ENCODE peak calls at places on chromosomes 11 and 22, in four cellular contexts. F is heart right ventricle, T is IMR-90, D is tibial nerve. A is an unnamed sample. For H3K9me3, the result is how much of the 10 kb centered on the place peaks cover.

GRCh38 chr11:1750840-1751520 is 585 bp upstream of the IFITM10 start:
- DNase-seq in F (no peak), T (no peak), D (no peak), A (peak)

GRCh38 chr11:64224151-64224890 is 1.7 kb downstream of the TRPT1 start:
- DNase-seq in F (no peak), T (no peak), D (no peak), A (no peak)

GRCh38 chr11:126477526-126478275 is 122.2 kb downstream of the ST3GAL4 start:
- DNase-seq in F (no peak), T (no peak), D (no peak), A (no peak)

GRCh38 chr11:17740649-17741235 is 6.2 kb downstream of the KCNC1 start:
- DNase-seq in F (no peak), T (no peak), D (no peak), A (no peak)

GRCh38 chr22:21108379-21109115 is 62.8 kb downstream of the LRRC74B start:
- DNase-seq in F (no peak), T (no peak), D (no peak), A (no peak)

GRCh38 chr11:33633251-33634003 is 67.2 kb downstream of the C11orf91 start:
- DNase-seq in F (no peak), T (peak), D (no peak), A (no peak)

GRCh38 chr11:128291835-128292234 is 295.5 kb downstream of the ETS1 start:
- DNase-seq in F (no peak), T (no peak), D (no peak), A (no peak)

GRCh38 chr11:2314136-2314524 is 12.3 kb downstream of the TSPAN32 start:
- DNase-seq in F (no peak), T (no peak), D (no peak), A (peak)

GRCh38 chr22:22070371-22070824 is 87.8 kb upstream of the TOP3B start:
- DNase-seq in F (no peak), T (no peak), D (no peak), A (no peak)

GRCh38 chr11:128336203-128336602 is 251.2 kb downstream of the ETS1 start:
- DNase-seq in F (peak), T (peak), D (no peak), A (peak)

GRCh38 chr22:32558681-32559355 is 84.2 kb downstream of the FBXO7 start:
- DNase-seq in F (no peak), T (peak), D (peak), A (no peak)

DNA sequence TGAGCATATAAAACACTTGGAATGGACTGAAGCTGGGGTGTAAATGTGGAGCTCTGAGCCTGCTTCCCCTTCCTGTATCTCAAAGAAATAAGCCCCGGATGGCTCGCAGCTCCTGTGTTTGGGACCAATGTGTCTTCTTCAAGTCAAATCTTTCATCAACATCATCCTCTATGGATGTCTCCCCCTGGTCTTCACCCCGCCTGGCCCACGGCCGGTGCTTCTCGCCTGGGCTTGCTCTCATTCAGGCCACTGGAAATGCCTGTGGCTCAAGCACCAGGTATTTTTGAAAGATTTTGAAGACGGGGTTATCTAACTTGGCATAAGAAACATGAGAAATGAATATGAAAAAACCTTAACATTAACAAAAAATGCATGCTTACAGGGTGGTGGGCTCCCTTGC is 769.8 kb downstream of the BRD1 start:
- DNase-seq in F (no peak), T (no peak), D (no peak), A (no peak)
- H3K9me3 ChIP-seq in F (under half), T (under half), D (under half), A (under half)

GRCh38 chr11:67375320-67376021 is 2.1 kb upstream of the CLCF1 start:
- DNase-seq in F (no peak), T (no peak), D (no peak), A (no peak)

GRCh38 chr11:67376873-67377808 is 3.7 kb upstream of the CLCF1 start:
- DNase-seq in F (no peak), T (no peak), D (no peak), A (no peak)

GRCh38 chr11:67376421-67376820 is 3.0 kb upstream of the CLCF1 start:
- DNase-seq in F (no peak), T (no peak), D (no peak), A (no peak)

GRCh38 chr11:67374571-67375276 is 1.3 kb upstream of the CLCF1 start:
- DNase-seq in F (no peak), T (no peak), D (no peak), A (no peak)

GRCh38 chr11:67376022-67376386 is 2.6 kb upstream of the CLCF1 start:
- DNase-seq in F (no peak), T (no peak), D (no peak), A (no peak)
- H3K4me3 ChIP-seq in F (no peak), T (no peak), D (no peak), A (no peak)

GRCh38 chr11:122910775-122911174 is 28.2 kb downstream of the JHY start:
- DNase-seq in F (no peak), T (peak), D (no peak), A (no peak)
- TF ChIP-seq CTCF in F (peak), T (peak), D (peak), A (no peak)

GRCh38 chr22:47372111-47372581 is 609.7 kb downstream of the TBC1D22A start:
- DNase-seq in F (no peak), T (no peak), D (no peak), A (peak)
- H3K9me3 ChIP-seq in F (under half), T (under half), D (under half), A (under half)

GRCh38 chr11:705646-706438 is at the start of gene EPS8L2:
- DNase-seq in F (no peak), T (no peak), D (no peak), A (peak)
- H3K4me3 ChIP-seq in F (peak), T (peak), D (peak), A (peak)

GRCh38 chr22:27769012-27769411 is 32.5 kb downstream of the MN1 start:
- DNase-seq in F (no peak), T (no peak), D (no peak), A (no peak)
- TF ChIP-seq CTCF in F (no peak), T (no peak), D (no peak), A (no peak)

GRCh38 chr22:48587236-48587865 is 1240.3 kb downstream of the BRD1 start:
- DNase-seq in F (no peak), T (no peak), D (no peak), A (peak)

GRCh38 chr22:48585916-48586798 is 1241.5 kb downstream of the BRD1 start:
- DNase-seq in F (no peak), T (no peak), D (no peak), A (peak)

GRCh38 chr22:48588151-48588880 is 1239.4 kb downstream of the BRD1 start:
- DNase-seq in F (no peak), T (no peak), D (no peak), A (peak)

GRCh38 chr22:48588881-48589450 is 1238.7 kb downstream of the BRD1 start:
- DNase-seq in F (no peak), T (no peak), D (no peak), A (peak)

GRCh38 chr22:48586799-48587185 is 1240.9 kb downstream of the BRD1 start:
- DNase-seq in F (no peak), T (no peak), D (no peak), A (peak)
- H3K9me3 ChIP-seq in F (under half), T (under half), D (under half), A (under half)